ENCODE peak calls at places on chromosomes 6 and 20, in four cellular contexts. S is suprapubic skin, R is pancreas, W is substantia nigra. T is an unnamed sample.

GRCh38 chr20:44745560-44746366 is at the start of gene KCNK15:
- DNase-seq in W (no peak), S (no peak), R (peak; percentile 64), T (no peak)

GRCh38 chr6:6689413-6690143 is 101.1 kb downstream of the LY86 start:
- DNase-seq in W (no peak), S (no peak), R (no peak), T (no peak)

GRCh38 chr20:52731086-52731485 is 241.1 kb upstream of the TSHZ2 start:
- DNase-seq in R (no peak), W (no peak), S (no peak), T (no peak)

GRCh38 chr6:53628354-53629119 is 37.0 kb downstream of the KLHL31 start:
- DNase-seq in W (no peak), S (no peak), R (no peak), T (no peak)

GRCh38 chr6:79079425-79080130 is 1.5 kb upstream of the PHIP start:
- DNase-seq in S (no peak), W (no peak), R (no peak), T (no peak)

GRCh38 chr6:32949113-32949512 is 3.8 kb downstream of the HLA-DMA start:
- DNase-seq in W (no peak), R (no peak), S (no peak), T (no peak)

GRCh38 chr6:36650848-36651247 is 27.7 kb upstream of the CDKN1A start:
- DNase-seq in S (no peak), W (no peak), R (no peak), T (no peak)

GRCh38 chr6:57305112-57305511 is 12.3 kb upstream of the PRIM2 start:
- DNase-seq in S (no peak), R (no peak), W (no peak), T (no peak)

GRCh38 chr20:32034581-32035397 is 17.3 kb upstream of the HCK start:
- DNase-seq in W (no peak), S (no peak), R (no peak), T (no peak)

GRCh38 chr6:140485740-140486467 is 1111.5 kb upstream of the CITED2 start:
- DNase-seq in R (no peak), W (no peak), S (no peak), T (no peak)

GRCh38 chr6:143038845-143039244 is 21.8 kb upstream of the AIG1 start:
- DNase-seq in W (no peak), R (no peak), S (no peak), T (no peak)

GRCh38 chr6:87182321-87182720 is 27.0 kb downstream of the ZNF292 start:
- DNase-seq in R (no peak), S (no peak), W (no peak), T (no peak)

GRCh38 chr6:2978923-2979322 is 7.6 kb upstream of the SERPINB6 start:
- DNase-seq in W (no peak), S (no peak), R (no peak), T (no peak)

GRCh38 chr20:32582659-32583580 is 2.2 kb downstream of the NOL4L start:
- DNase-seq in W (peak; percentile 61), R (peak; percentile 48), S (no peak), T (peak; percentile 50)

GRCh38 chr6:25508051-25508450 is 144.0 kb upstream of the SCGN start:
- DNase-seq in S (no peak), W (no peak), R (peak; percentile 19), T (no peak)

GRCh38 chr6:154399097-154399496 is 42.5 kb upstream of the IPCEF1 start:
- DNase-seq in R (no peak), W (peak; percentile 12), S (no peak), T (no peak)

GRCh38 chr6:142207265-142207877 is 60.3 kb downstream of the VTA1 start:
- DNase-seq in W (peak; percentile 9), S (no peak), R (peak; percentile 33), T (no peak)

GRCh38 chr20:38732981-38733380 is 8.7 kb downstream of the SLC32A1 start:
- DNase-seq in S (no peak), R (no peak), W (no peak), T (no peak)

GRCh38 chr6:150142657-150143501 is at the start of gene PPP1R14C:
- DNase-seq in S (peak; percentile 75), W (no peak), R (peak; percentile 37), T (no peak)

GRCh38 chr20:53128024-53128423 is 155.9 kb downstream of the TSHZ2 start:
- DNase-seq in R (no peak), S (no peak), W (no peak), T (no peak)

GRCh38 chr20:21174425-21175239 is 48.8 kb downstream of the KIZ start:
- DNase-seq in R (no peak), W (no peak), S (no peak), T (no peak)

GRCh38 chr20:40506567-40506966 is 182.5 kb downstream of the MAFB start:
- DNase-seq in S (peak; percentile 98), R (peak; percentile 25), W (peak; percentile 84), T (peak; percentile 18)

GRCh38 chr6:152232494-152233151 is 404.5 kb downstream of the SYNE1 start:
- DNase-seq in W (no peak), S (no peak), R (no peak), T (no peak)

GRCh38 chr6:45915776-45916348 is 99.8 kb downstream of the CLIC5 start:
- DNase-seq in R (no peak), W (no peak), S (no peak), T (no peak)

GRCh38 chr20:53716385-53716784 is 122.7 kb upstream of the ZNF217 start:
- DNase-seq in S (no peak), W (no peak), R (no peak), T (no peak)

GRCh38 chr20:31363295-31363694 is 5.1 kb upstream of the DEFB118 start:
- DNase-seq in S (no peak), R (no peak), W (no peak), T (no peak)

GRCh38 chr20:37845261-37845681 is 57.7 kb upstream of the VSTM2L start:
- DNase-seq in R (peak; percentile 36), S (no peak), W (no peak), T (no peak)

GRCh38 chr6:105994522-105995402 is 91.4 kb upstream of the PRDM1 start:
- DNase-seq in S (peak; percentile 78), W (peak; percentile 39), R (no peak), T (no peak)

GRCh38 chr6:166862287-166862977 is 93.9 kb downstream of the RNASET2 start:
- DNase-seq in S (no peak), W (peak; percentile 60), R (peak; percentile 32), T (peak; percentile 63)

GRCh38 chr6:53335224-53335994 is 13.3 kb downstream of the ELOVL5 start:
- DNase-seq in R (no peak), S (no peak), W (no peak), T (no peak)

GRCh38 chr6:158798311-158798710 is 20.9 kb downstream of the EZR start:
- DNase-seq in S (no peak), R (no peak), W (no peak), T (no peak)
- H3K27ac ChIP-seq in S (no peak overlapping the region), R (peak overlapping the region; percentile 90), W (no peak overlapping the region), T (no peak overlapping the region)

GRCh38 chr6:35310265-35310831 is 12.7 kb downstream of the DEF6 start:
- DNase-seq in S (no peak), R (no peak), W (no peak), T (no peak)
- H3K27ac ChIP-seq in S (no peak overlapping the region), R (no peak overlapping the region), W (no peak overlapping the region), T (no peak overlapping the region)

GRCh38 chr6:31776563-31776960 is 566 bp downstream of the VWA7 start:
- DNase-seq in S (no peak), R (peak; percentile 48), W (no peak), T (no peak)

GRCh38 chr6:31775184-31775583 is 1.9 kb downstream of the VWA7 start:
- DNase-seq in W (no peak), R (no peak), S (no peak), T (no peak)

GRCh38 chr6:31776961-31777666 is at the start of gene VWA7:
- DNase-seq in R (peak; percentile 86), S (no peak), W (no peak), T (peak; percentile 14)

GRCh38 chr6:31777667-31778050 is 531 bp upstream of the VWA7 start:
- DNase-seq in S (no peak), W (no peak), R (no peak), T (no peak)

DNA sequence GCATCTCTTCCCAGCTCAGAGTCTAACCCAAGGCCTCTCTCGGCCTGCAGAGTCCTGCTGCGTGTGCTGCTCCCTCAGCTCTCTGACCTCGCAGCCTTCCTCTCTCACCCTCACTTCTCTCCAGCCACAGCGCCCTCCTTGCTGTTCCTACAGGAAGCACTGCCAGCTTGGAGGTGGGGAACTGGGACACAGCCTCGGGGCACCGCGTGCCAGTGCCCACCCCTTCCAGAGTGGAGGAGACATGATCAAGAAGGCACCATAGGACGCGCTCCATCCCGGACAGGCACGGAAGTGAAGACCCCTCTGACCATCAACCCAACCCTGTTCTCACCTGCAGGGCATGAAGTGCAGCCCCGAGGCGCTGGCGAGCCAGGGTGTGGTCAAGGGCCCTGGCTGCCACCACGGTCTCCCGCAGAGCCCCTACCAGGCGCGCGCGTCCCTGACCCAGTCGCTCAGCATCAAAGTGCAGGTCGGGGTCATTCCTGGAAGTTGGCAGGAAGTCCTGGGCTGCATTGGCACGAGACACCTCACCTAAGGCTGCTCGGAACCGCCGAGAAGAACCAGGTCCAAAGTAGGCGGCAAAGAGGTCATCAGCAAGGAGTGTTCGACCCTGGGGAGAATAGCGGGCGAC is 1.4 kb downstream of the VWA7 start:
- DNase-seq in S (no peak), W (no peak), R (no peak), T (no peak)
- H3K27ac ChIP-seq in S (no peak overlapping the region), W (no peak overlapping the region), R (no peak overlapping the region), T (no peak overlapping the region)

GRCh38 chr6:29790626-29791025 is 37.0 kb upstream of the HLA-G start:
- DNase-seq in R (no peak), S (no peak), W (no peak), T (no peak)

GRCh38 chr6:29791786-29792122 is 35.9 kb upstream of the HLA-G start:
- DNase-seq in W (no peak), S (no peak), R (no peak), T (no peak)

GRCh38 chr6:29791162-29791561 is 36.5 kb upstream of the HLA-G start:
- DNase-seq in R (no peak), W (no peak), S (no peak), T (no peak)

GRCh38 chr6:29792123-29793035 is 35.2 kb upstream of the HLA-G start:
- DNase-seq in W (no peak), S (peak; percentile 83), R (peak; percentile 75), T (no peak)

GRCh38 chr6:29789176-29789575 is 38.4 kb upstream of the HLA-G start:
- DNase-seq in R (no peak), S (no peak), W (no peak), T (no peak)
- H3K27ac ChIP-seq in R (no peak overlapping the region), S (no peak overlapping the region), W (no peak overlapping the region), T (no peak overlapping the region)

GRCh38 chr6:159037746-159038290 is 7.0 kb downstream of the TAGAP start:
- DNase-seq in R (no peak), W (no peak), S (no peak), T (no peak)
- H3K27ac ChIP-seq in R (no peak overlapping the region), W (no peak overlapping the region), S (no peak overlapping the region), T (no peak overlapping the region)

GRCh38 chr6:132333639-132334516 is 67.4 kb downstream of the MOXD1 start:
- DNase-seq in S (peak; percentile 61), R (peak; percentile 49), W (no peak), T (no peak)
- H3K27ac ChIP-seq in S (no peak overlapping the region), R (peak overlapping the region; percentile 41), W (no peak overlapping the region), T (no peak overlapping the region)

GRCh38 chr6:76465410-76465809 is 392.9 kb upstream of the IMPG1 start:
- DNase-seq in R (no peak), W (no peak), S (no peak), T (no peak)
- H3K27ac ChIP-seq in R (no peak overlapping the region), W (no peak overlapping the region), S (no peak overlapping the region), T (no peak overlapping the region)